ENCODE peak calls at places on chromosomes 3 and 15, in eight cellular contexts. D, J, O, M, X, V, Y and L are unnamed samples. For H3K4me1, the result is how much of the 10 kb centered on the place peaks cover.

GRCh38 chr15:60362318-60363023 is 35.3 kb downstream of the ANXA2 start:
- DNase-seq in J (no peak), V (peak), O (peak), D (no peak), Y (no peak), X (no peak), M (no peak), L (no peak)

GRCh38 chr3:193897288-193897687 is 238.7 kb upstream of the HES1 start:
- DNase-seq in D (peak), Y (no peak), O (no peak), M (no peak), J (no peak), V (no peak), X (no peak), L (no peak)

GRCh38 chr3:69500604-69501003 is 114.7 kb upstream of the FRMD4B start:
- DNase-seq in V (no peak), M (no peak), D (no peak), Y (no peak), J (no peak), X (no peak), O (no peak), L (no peak)

GRCh38 chr3:15102256-15102655 is 3.3 kb upstream of the RBSN start:
- DNase-seq in D (peak), M (no peak), J (no peak), O (no peak), X (no peak), Y (no peak), V (no peak), L (no peak)

GRCh38 chr3:158330820-158331219 is 220.9 kb downstream of the RSRC1 start:
- DNase-seq in D (no peak), J (no peak), Y (no peak), M (peak), O (peak), V (no peak), X (no peak), L (no peak)

GRCh38 chr3:192816274-192816853 is 89.0 kb upstream of the FGF12 start:
- DNase-seq in X (peak), V (peak), J (no peak), D (no peak), M (peak), O (peak), Y (peak), L (no peak)

GRCh38 chr3:46578973-46579755 is 13.1 kb upstream of the LRRC2 start:
- DNase-seq in V (no peak), D (no peak), X (no peak), O (no peak), J (no peak), M (peak), Y (peak), L (no peak)

GRCh38 chr3:135867911-135868310 is 97.6 kb upstream of the PPP2R3A start:
- DNase-seq in D (no peak), J (no peak), V (no peak), M (no peak), O (no peak), X (no peak), Y (no peak), L (no peak)

GRCh38 chr3:126434931-126435411 is 40.3 kb downstream of the CFAP100 start:
- DNase-seq in X (no peak), D (no peak), M (no peak), J (no peak), V (no peak), Y (no peak), O (no peak), L (no peak)

GRCh38 chr15:92020207-92020606 is 166.7 kb downstream of the SLCO3A1 start:
- DNase-seq in O (no peak), Y (no peak), M (no peak), J (no peak), D (no peak), X (no peak), V (no peak), L (no peak)

GRCh38 chr15:70530035-70530499 is 233.3 kb downstream of the UACA start:
- DNase-seq in Y (no peak), D (no peak), X (no peak), V (no peak), J (no peak), O (no peak), M (no peak), L (no peak)

GRCh38 chr3:142072851-142073250 is 76.5 kb downstream of the TFDP2 start:
- DNase-seq in J (no peak), V (no peak), M (no peak), X (no peak), D (no peak), Y (no peak), O (no peak), L (no peak)

GRCh38 chr15:91948001-91948608 is 94.6 kb downstream of the SLCO3A1 start:
- DNase-seq in M (peak), O (peak), V (peak), X (no peak), Y (no peak), D (no peak), J (no peak), L (peak)

GRCh38 chr3:122079524-122079923 is 24.4 kb downstream of the CD86 start:
- DNase-seq in D (no peak), V (no peak), O (no peak), X (no peak), J (no peak), M (no peak), Y (no peak), L (no peak)
- H3K4me1 ChIP-seq in D (under half), V (under half), O (under half), X (under half), J (under half), M (under half), Y (under half), L (under half)

DNA sequence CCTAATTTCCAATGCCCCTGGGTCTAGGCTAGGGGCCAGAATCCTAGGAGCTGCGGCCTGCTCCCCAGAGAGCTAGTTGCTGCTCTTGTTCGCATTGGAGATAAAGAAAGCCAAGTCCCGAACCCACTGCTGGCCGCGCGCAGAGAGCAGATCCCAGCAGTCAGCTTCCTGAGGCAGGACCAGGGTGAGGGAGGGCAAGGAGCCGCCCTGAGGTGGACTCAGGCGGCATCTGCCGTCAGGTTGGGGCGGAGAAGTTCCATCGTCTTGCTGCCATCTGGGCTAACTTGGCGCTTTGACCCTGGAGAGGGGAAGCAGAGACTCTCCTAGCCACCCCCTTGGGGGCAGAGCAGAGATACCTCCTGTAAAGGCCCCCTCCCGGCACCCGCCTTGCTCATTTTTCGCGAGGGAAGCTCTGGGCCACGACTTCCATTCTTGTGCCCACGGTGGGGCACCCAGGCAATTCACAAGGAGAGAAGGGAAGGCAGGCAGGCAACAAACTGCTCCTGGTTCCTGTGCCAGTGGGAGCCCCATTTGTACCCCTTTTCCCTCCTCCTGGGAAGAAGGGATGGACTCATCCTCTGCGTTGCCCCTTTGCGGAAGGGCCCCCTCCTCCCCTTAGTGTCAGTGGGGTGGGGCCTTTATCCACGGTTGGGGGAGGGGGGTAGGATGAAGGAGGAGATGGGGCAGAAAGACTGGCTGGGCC is 640 bp downstream of the ZIC4 start:
- DNase-seq in O (no peak), M (no peak), V (no peak), J (no peak), X (no peak), D (no peak), Y (no peak), L (no peak)
- H3K4me1 ChIP-seq in O (under half), M (under half), V (under half), J (under half), X (under half), D (under half), Y (under half), L (under half)

GRCh38 chr15:85642054-85642692 is 152.6 kb downstream of the KLHL25 start:
- DNase-seq in D (no peak), J (no peak), Y (no peak), X (no peak), M (no peak), O (no peak), V (no peak), L (no peak)
- H3K4me1 ChIP-seq in D (under half), J (under half), Y (under half), X (under half), M (under half), O (under half), V (under half), L (under half)

GRCh38 chr3:11213810-11214450 is 58.3 kb upstream of the ATG7 start:
- DNase-seq in D (peak), X (no peak), V (no peak), O (no peak), J (no peak), Y (peak), M (no peak), L (no peak)
- H3K4me1 ChIP-seq in D (under half), X (under half), V (under half), O (under half), J (under half), Y (under half), M (under half), L (under half)

DNA sequence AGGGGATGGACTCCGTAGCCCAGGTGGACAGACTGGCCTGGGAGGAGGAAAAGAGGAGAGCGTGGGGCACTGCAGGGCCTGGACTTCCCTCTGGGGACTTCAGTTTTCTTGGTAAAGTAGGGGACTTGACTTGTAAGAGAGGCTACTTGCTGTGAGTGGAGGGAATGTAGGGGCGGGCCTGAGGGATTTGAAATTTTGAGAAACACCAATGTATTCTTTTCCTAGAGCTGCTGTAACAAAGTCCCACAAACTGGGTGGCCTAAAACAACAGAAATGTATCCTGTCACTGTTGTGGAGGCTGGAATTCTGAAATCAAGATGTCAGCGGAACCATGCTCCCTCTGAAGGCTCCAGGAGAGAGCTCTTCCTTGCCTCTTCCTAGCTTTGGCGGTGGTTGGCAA is 5.8 kb upstream of the HEG1 start:
- DNase-seq in Y (no peak), O (no peak), X (no peak), M (no peak), D (no peak), J (no peak), V (no peak), L (no peak)
- H3K4me1 ChIP-seq in Y (under half), O (under half), X (under half), M (under half), D (under half), J (under half), V (half or more), L (under half)

GRCh38 chr3:152296990-152297389 is 28.3 kb downstream of the MBNL1 start:
- DNase-seq in J (no peak), X (no peak), O (no peak), Y (no peak), M (no peak), V (no peak), D (no peak), L (no peak)

GRCh38 chr3:152298393-152299242 is 29.9 kb downstream of the MBNL1 start:
- DNase-seq in M (peak), O (peak), J (peak), D (no peak), X (no peak), Y (peak), V (peak), L (no peak)

GRCh38 chr3:152301745-152302181 is 33.0 kb downstream of the MBNL1 start:
- DNase-seq in M (no peak), O (no peak), J (no peak), V (no peak), X (no peak), D (no peak), Y (no peak), L (no peak)

GRCh38 chr3:152300029-152300764 is 31.5 kb downstream of the MBNL1 start:
- DNase-seq in M (no peak), J (no peak), D (no peak), Y (no peak), X (no peak), O (no peak), V (no peak), L (no peak)

DNA sequence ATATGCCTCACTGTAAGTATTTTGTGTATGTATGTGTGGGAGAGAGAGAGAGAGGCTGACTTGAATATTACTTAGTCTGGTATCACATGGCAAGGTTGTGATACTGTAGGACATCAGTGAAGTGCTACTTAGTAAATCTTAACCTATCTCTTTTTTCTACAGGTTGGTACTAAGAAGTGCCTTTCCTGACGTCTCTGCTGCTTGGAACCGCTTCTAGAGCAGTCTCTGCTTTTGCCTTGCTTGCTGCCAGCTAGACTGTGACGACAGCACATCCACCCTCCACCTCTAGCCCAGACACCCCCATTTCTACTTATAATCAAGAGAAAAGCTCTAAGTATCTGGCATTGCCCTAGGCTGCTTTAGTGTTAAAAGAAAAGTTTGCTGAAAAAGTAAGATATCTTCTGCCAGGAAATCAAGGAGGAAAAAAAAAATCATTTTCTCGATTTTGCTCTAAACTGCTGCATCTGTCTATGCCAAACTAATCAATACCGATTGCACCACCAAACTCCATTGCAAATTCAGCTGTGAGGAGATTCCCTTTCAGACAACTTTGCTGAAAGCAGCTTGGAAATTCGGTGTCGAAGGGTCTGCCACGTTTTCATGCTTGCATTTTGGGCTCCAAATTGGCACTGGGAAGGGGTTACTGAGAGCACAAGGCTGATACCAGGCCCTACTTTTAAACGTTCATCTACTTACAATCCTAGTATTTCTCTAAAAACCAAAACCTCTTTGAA is 30.7 kb downstream of the MBNL1 start:
- DNase-seq in Y (no peak), D (no peak), X (no peak), M (no peak), O (no peak), J (no peak), V (no peak), L (no peak)
- H3K4me1 ChIP-seq in Y (half or more), D (under half), X (under half), M (under half), O (under half), J (under half), V (half or more), L (under half)

GRCh38 chr3:152296382-152296781 is 27.7 kb downstream of the MBNL1 start:
- DNase-seq in D (no peak), J (no peak), M (no peak), O (no peak), V (no peak), X (no peak), Y (no peak), L (no peak)
- H3K4me1 ChIP-seq in D (under half), J (under half), M (under half), O (under half), V (half or more), X (under half), Y (under half), L (under half)

GRCh38 chr15:57595011-57595866 is 3.5 kb downstream of the MYZAP start:
- DNase-seq in D (no peak), V (no peak), J (no peak), X (no peak), M (no peak), Y (peak), O (no peak), L (no peak)

GRCh38 chr15:57597431-57597830 is 5.7 kb downstream of the MYZAP start:
- DNase-seq in O (no peak), M (no peak), Y (no peak), J (no peak), X (no peak), V (no peak), D (no peak), L (no peak)

GRCh38 chr15:57598346-57598745 is 6.6 kb downstream of the MYZAP start:
- DNase-seq in Y (no peak), V (no peak), X (no peak), O (no peak), J (no peak), D (no peak), M (no peak), L (no peak)

GRCh38 chr15:57596301-57596855 is 4.7 kb downstream of the MYZAP start:
- DNase-seq in M (no peak), O (no peak), X (no peak), V (no peak), Y (no peak), D (no peak), J (no peak), L (no peak)

GRCh38 chr15:57596978-57597377 is 5.3 kb downstream of the MYZAP start:
- DNase-seq in M (no peak), Y (no peak), J (no peak), O (no peak), D (no peak), V (no peak), X (no peak), L (no peak)
- H3K4me1 ChIP-seq in M (under half), Y (under half), J (under half), O (under half), D (under half), V (under half), X (under half), L (under half)

GRCh38 chr3:52535411-52536111 is 844 bp upstream of the UQCC5 start:
- DNase-seq in Y (no peak), D (peak), V (no peak), J (no peak), X (no peak), O (no peak), M (no peak), L (no peak)
- H3K4me1 ChIP-seq in Y (half or more), D (under half), V (under half), J (under half), X (under half), O (under half), M (under half), L (under half)

DNA sequence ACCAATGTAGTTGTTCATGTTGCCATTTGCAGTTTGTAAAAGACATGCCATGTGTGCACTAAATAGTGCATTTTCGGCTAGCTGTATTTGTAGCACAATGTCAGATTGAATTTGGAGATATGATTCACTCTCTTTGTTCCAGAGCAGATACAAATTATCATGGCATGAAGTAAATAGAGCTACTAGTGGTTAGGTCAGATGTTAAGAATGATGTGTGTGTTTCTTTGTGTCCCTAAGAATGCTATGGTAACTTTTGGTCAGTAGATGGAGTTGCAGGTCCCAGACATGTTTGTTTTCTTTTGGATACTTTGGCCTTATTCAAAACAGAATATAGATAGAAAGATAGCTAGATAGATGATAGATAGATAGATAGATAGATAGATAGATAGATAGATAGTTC is 595.8 kb downstream of the NLGN1 start:
- DNase-seq in V (peak), O (peak), D (no peak), X (no peak), M (peak), Y (peak), J (no peak), L (no peak)
- H3K4me1 ChIP-seq in V (under half), O (under half), D (under half), X (under half), M (under half), Y (under half), J (under half), L (under half)